ENCODE peak calls at places on chromosome 14, in nine cellular contexts. U is upper lobe of right lung, O is astrocyte of the spinal cord, N is glutamatergic neuron, H is breast epithelium, A is heart left ventricle, G is psoas muscle, V is testis, X is uterus. Z is an unnamed sample.

GRCh38 chr14:92463141-92463540 is 50.4 kb upstream of the RIN3 start:
- DNase-seq in O (no peak), U (no peak), V (peak; percentile 14), G (no peak), H (no peak), N (no peak), A (no peak), X (no peak), Z (no peak)

GRCh38 chr14:63475761-63476160 is 67.4 kb downstream of the PPP2R5E start:
- DNase-seq in A (no peak), H (no peak), N (no peak), G (no peak), O (no peak), U (no peak), V (no peak), X (no peak), Z (no peak)

GRCh38 chr14:105602243-105602750 is 75.9 kb downstream of the TMEM121 start:
- DNase-seq in V (no peak), U (no peak), N (no peak), O (no peak), X (no peak), A (no peak), G (no peak), H (peak; percentile 36), Z (no peak)

GRCh38 chr14:63924375-63924774 is 71.6 kb downstream of the SYNE2 start:
- DNase-seq in X (no peak), H (no peak), U (no peak), O (no peak), A (no peak), G (no peak), V (no peak), N (no peak), Z (no peak)

GRCh38 chr14:75877292-75877691 is 104.5 kb downstream of the TGFB3 start:
- DNase-seq in O (peak; percentile 95), U (no peak), V (no peak), H (no peak), G (no peak), A (peak; percentile 47), N (no peak), X (no peak), Z (no peak)

GRCh38 chr14:29390046-29390841 is 537.4 kb downstream of the PRKD1 start:
- DNase-seq in V (no peak), U (no peak), N (peak; percentile 24), O (no peak), A (no peak), H (no peak), G (peak; percentile 4), X (no peak), Z (no peak)

GRCh38 chr14:100616854-100617714 is 29.9 kb upstream of the BEGAIN start:
- DNase-seq in G (no peak), X (no peak), H (no peak), V (no peak), U (peak; percentile 39), O (no peak), N (no peak), A (no peak), Z (no peak)

GRCh38 chr14:31159682-31160296 is 47.8 kb downstream of the HECTD1 start:
- DNase-seq in O (peak; percentile 19), N (no peak), A (no peak), U (no peak), V (no peak), H (no peak), G (no peak), X (peak; percentile 25), Z (no peak)

GRCh38 chr14:31080060-31080459 is 53.9 kb upstream of the STRN3 start:
- DNase-seq in N (no peak), H (no peak), V (no peak), U (no peak), O (peak; percentile 36), G (no peak), A (no peak), X (no peak), Z (no peak)

GRCh38 chr14:101078105-101078891 is 174.8 kb upstream of the RTL1 start:
- DNase-seq in U (peak; percentile 30), A (no peak), G (no peak), N (no peak), O (no peak), V (peak; percentile 9), X (no peak), H (no peak), Z (no peak)

DNA sequence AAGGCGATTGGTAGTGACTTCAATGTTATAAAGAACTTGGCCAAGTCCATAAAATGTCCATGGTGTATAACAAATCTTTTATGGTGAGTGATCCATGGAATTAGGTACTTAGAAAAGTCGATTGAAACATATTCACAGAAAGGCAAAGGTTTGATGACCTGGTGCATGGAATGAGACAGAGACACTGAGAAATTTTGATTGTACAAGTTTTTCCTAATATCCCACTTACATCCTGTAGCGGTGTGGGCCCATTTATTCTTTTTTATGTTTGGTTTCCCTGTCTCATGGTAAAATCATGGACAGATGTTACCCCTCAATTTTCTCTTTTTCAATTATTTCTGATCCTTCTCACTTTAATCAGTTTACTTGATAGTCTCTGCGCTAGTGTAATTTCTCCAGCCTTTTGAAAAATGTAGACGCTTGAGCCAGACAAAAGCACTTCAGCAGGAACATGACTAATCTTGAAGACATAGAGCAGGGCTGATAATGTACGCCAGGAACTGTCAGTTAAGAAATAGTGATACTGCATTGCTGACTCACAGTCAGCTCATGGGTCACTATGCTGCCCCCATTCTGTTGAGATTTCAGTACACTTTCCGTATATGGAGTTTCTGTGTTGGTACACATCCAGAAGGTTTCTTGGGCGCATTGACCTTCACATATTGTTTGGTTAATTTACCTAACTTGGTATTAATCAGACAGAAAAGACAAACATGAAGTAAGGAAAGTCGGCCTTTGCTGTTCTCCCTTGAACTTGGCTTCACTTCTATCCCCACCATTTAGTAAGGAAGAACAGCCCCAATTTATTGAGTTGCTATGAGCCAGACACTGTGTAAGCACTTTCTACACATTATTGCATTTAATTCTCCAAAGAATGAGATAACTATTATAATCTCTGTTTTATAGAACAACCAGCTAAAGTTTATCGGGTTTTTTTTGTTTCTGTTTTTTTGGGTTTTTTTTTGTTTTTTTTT is 841.7 kb downstream of the DIO2 start:
- DNase-seq in O (peak; percentile 97), G (no peak), X (peak; percentile 46), A (no peak), U (no peak), V (no peak), N (no peak), H (no peak), Z (no peak)
- TF ChIP-seq CTCF in O (peak; percentile 26), G (no peak), X (peak; percentile 15), A (no peak), U (no peak), V (no peak), N (no peak), H (no peak), Z (no peak)

GRCh38 chr14:73731111-73731510 is 16.9 kb upstream of the PNMA1 start:
- DNase-seq in U (peak; percentile 17), O (no peak), X (no peak), H (no peak), V (peak; percentile 32), N (no peak), A (no peak), G (no peak), Z (no peak)
- TF ChIP-seq CTCF in U (no peak), O (no peak), X (no peak), H (no peak), V (no peak), N (no peak), A (no peak), G (peak; percentile 11), Z (no peak)

DNA sequence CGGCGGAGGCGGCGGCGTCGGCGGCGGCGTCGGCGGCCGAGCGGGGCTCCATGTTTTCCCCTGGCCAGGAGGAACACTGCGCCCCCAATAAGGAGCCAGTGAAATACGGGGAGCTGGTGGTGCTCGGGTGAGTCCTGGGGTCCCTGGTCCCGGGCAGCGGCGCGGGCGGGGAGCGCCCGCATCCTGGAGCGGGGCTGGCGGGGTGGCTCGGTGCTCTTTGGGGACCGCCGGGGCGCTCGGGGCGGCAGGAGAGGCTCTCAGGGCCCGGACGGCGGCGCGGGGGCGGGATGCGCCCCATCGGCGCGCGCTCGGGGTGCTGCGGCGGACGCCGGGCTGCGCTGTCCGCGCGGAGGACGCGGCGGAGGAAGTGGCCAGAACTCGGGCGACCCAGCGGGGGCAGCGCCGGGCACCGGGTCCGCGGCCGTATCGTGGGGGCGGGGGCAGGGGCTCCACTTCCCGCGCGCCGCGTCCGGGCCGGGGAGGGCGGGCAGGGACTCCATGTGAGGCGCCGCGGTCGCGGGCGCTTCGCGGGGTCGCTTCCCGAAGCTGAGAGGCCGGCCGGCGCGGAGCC is 485 bp downstream of the PELI2 start:
- DNase-seq in G (peak; percentile 40), U (peak; percentile 77), H (no peak), A (peak; percentile 47), X (peak; percentile 38), V (peak; percentile 43), N (no peak), O (no peak), Z (peak; percentile 62)
- TF ChIP-seq CTCF in G (no peak), U (no peak), H (no peak), A (peak; percentile 3), X (no peak), V (no peak), N (no peak), O (no peak), Z (no peak)

DNA sequence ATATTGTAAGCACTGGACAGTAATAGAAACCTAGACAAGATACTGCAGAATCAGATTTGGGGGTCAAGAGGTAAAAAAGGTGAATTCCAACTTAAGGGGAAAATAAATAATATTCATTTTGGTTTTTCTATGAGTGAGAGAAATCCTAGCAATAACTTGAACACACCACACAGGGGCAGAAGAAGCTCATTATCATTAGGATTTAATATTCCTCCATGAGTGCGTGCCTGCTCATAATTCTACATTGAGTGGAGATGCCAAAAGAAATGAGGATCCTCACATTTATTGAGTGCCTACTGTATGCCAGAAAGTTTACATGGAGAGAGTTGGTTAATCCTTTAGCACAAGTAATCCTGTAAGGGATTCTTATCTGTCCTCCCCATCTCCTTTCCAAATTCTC is 40.5 kb upstream of the C14orf132 start:
- DNase-seq in V (no peak), G (no peak), X (no peak), A (no peak), U (no peak), N (no peak), O (peak; percentile 35), H (no peak), Z (no peak)
- TF ChIP-seq CTCF in V (no peak), G (no peak), X (peak; percentile 34), A (peak; percentile 37), U (peak; percentile 47), N (peak; percentile 26), O (peak; percentile 41), H (no peak), Z (no peak)

DNA sequence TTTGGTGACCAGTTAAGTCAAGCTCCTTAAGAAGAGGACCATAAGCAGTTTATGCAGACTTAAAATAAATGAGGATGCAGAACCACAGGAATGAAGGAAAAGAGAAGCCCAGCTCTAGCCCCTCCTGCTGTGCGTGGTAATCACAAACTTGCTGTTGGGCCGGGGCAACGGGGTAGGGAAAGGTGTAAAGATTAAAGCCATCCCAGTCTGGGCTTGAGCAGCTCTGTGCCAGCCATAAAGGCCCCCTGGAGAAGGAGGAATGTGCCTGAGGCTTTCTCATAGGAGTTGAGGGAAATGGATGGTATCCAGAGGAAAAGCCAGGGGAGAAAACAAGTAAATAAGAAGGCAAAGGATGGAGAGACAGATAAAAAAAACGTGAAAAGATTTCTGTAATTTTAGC is 25.1 kb downstream of the TEP1 start:
- DNase-seq in V (no peak), N (no peak), U (no peak), G (no peak), A (no peak), X (no peak), H (no peak), O (peak; percentile 11), Z (no peak)
- TF ChIP-seq CTCF in V (no peak), N (no peak), U (no peak), G (no peak), A (no peak), X (no peak), H (no peak), O (no peak), Z (no peak)